ENCODE peak calls at places on chromosomes 2 and 18, in seven cellular contexts. R, Q, X, C, L, U and T are unnamed samples.

GRCh38 chr2:237689569-237690131 is 62.3 kb downstream of the LRRFIP1 start:
- DNase-seq in R (no peak), Q (peak), X (peak), C (no peak), L (no peak), U (no peak), T (no peak)

GRCh38 chr2:84865181-84865783 is 15.6 kb downstream of the TRABD2A start:
- DNase-seq in R (peak), Q (no peak), X (peak), C (peak), L (no peak), U (no peak), T (no peak)

GRCh38 chr2:73935641-73936040 is 9.0 kb downstream of the DGUOK start:
- DNase-seq in R (no peak), Q (no peak), X (peak), C (no peak), L (no peak), U (no peak), T (no peak)

GRCh38 chr2:88639865-88640264 is 12.6 kb upstream of the EIF2AK3 start:
- DNase-seq in R (no peak), Q (no peak), X (no peak), C (no peak), L (no peak), U (no peak), T (no peak)

GRCh38 chr2:165952600-165953210 is 871 bp downstream of the TTC21B start:
- DNase-seq in R (peak), Q (no peak), X (peak), C (peak), L (no peak), U (no peak), T (no peak)

GRCh38 chr18:10062292-10062940 is 148.6 kb downstream of the VAPA start:
- DNase-seq in R (peak), Q (no peak), X (no peak), C (no peak), L (no peak), U (no peak), T (no peak)

GRCh38 chr2:239881561-239882320 is 143.4 kb downstream of the NDUFA10 start:
- DNase-seq in R (no peak), Q (peak), X (no peak), C (peak), L (peak), U (no peak), T (no peak)

GRCh38 chr2:86025229-86025820 is 80.4 kb downstream of the POLR1A start:
- DNase-seq in R (no peak), Q (no peak), X (peak), C (no peak), L (no peak), U (no peak), T (no peak)

GRCh38 chr2:226791056-226791486 is 8.5 kb downstream of the IRS1 start:
- DNase-seq in R (peak), Q (peak), X (no peak), C (peak), L (peak), U (no peak), T (peak)

GRCh38 chr2:74564222-74564621 is 9.7 kb downstream of the DOK1 start:
- DNase-seq in R (peak), Q (no peak), X (peak), C (no peak), L (no peak), U (no peak), T (no peak)

GRCh38 chr2:84768840-84769239 is 112.0 kb downstream of the TRABD2A start:
- DNase-seq in R (no peak), Q (no peak), X (peak), C (no peak), L (no peak), U (no peak), T (no peak)

GRCh38 chr2:216222650-216223352 is 113.7 kb downstream of the XRCC5 start:
- DNase-seq in R (peak), Q (no peak), X (peak), C (peak), L (peak), U (no peak), T (no peak)

GRCh38 chr2:172588931-172589330 is 33.0 kb downstream of the PDK1 start:
- DNase-seq in R (no peak), Q (no peak), X (peak), C (no peak), L (no peak), U (peak), T (no peak)

GRCh38 chr18:74333091-74333490 is 17.5 kb downstream of the C18orf63 start:
- DNase-seq in R (no peak), Q (no peak), X (no peak), C (no peak), L (no peak), U (no peak), T (no peak)

GRCh38 chr18:48129621-48130082 is 199.2 kb upstream of the SMAD2 start:
- DNase-seq in R (no peak), Q (no peak), X (no peak), C (no peak), L (peak), U (no peak), T (no peak)

GRCh38 chr2:96184188-96184587 is 24.4 kb downstream of the STARD7 start:
- DNase-seq in R (no peak), Q (no peak), X (no peak), C (no peak), L (no peak), U (no peak), T (no peak)

GRCh38 chr2:120205901-120206581 is 17.2 kb downstream of the TMEM185B start:
- DNase-seq in R (no peak), Q (no peak), X (peak), C (peak), L (peak), U (no peak), T (peak)

GRCh38 chr2:98433363-98433964 is 11.2 kb upstream of the INPP4A start:
- DNase-seq in R (no peak), Q (no peak), X (no peak), C (no peak), L (no peak), U (no peak), T (no peak)

GRCh38 chr2:20062615-20063545 is 11.5 kb upstream of the LAPTM4A start:
- DNase-seq in R (peak), Q (no peak), X (no peak), C (no peak), L (no peak), U (no peak), T (no peak)

GRCh38 chr2:219831957-219832356 is 204.5 kb downstream of the SLC4A3 start:
- DNase-seq in R (no peak), Q (no peak), X (no peak), C (no peak), L (no peak), U (no peak), T (no peak)

GRCh38 chr2:1702186-1702565 is 42.1 kb downstream of the PXDN start:
- DNase-seq in R (no peak), Q (no peak), X (no peak), C (no peak), L (no peak), U (no peak), T (no peak)

GRCh38 chr2:146874260-146874658 is 970.6 kb upstream of the ACVR2A start:
- DNase-seq in R (no peak), Q (no peak), X (peak), C (no peak), L (no peak), U (peak), T (peak)

GRCh38 chr2:32623311-32623706 is 4.5 kb upstream of the TTC27 start:
- DNase-seq in R (no peak), Q (no peak), X (no peak), C (no peak), L (no peak), U (no peak), T (no peak)

GRCh38 chr2:32626591-32627221 is 1.1 kb upstream of the TTC27 start:
- DNase-seq in R (no peak), Q (no peak), X (no peak), C (no peak), L (peak), U (no peak), T (no peak)

GRCh38 chr2:32624813-32625212 is 3.0 kb upstream of the TTC27 start:
- DNase-seq in R (no peak), Q (no peak), X (no peak), C (no peak), L (no peak), U (no peak), T (no peak)

GRCh38 chr2:32627901-32628645 is at the start of gene TTC27:
- DNase-seq in R (peak), Q (peak), X (peak), C (peak), L (peak), U (peak), T (peak)

DNA sequence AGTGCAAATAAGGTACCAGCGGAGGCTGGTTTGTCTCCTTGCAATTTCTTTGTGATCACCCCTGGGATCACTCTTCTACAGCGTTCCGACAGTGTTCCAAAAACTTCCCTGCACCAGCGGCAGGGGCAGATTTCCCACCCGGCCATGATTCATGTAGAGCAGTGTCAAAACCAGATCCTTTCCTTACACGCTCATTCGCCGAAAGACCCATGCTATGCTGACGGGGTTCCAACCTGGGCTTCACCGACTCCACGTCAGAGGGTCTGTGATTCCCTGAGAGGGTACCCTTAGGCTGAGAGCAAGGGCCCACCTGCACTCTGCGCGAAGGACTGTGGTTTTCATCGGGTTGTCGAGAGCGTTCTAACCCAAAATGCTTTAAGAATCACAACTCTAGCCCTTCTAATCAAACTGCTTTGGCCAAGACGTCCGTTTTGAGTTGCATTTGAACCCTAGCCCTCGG is 379 bp upstream of the TTC27 start:
- DNase-seq in R (peak), Q (no peak), X (peak), C (no peak), L (peak), U (peak), T (peak)
- TF ChIP-seq CTCF in R (peak), Q (peak), X (no peak), C (no peak), L (peak), U (peak), T (no peak)

GRCh38 chr2:228082571-228082970 is 98.9 kb downstream of the SPHKAP start:
- DNase-seq in R (no peak), Q (no peak), X (no peak), C (no peak), L (no peak), U (no peak), T (no peak)
- TF ChIP-seq CTCF in R (no peak), Q (no peak), X (no peak), C (no peak), L (no peak), U (no peak), T (no peak)

GRCh38 chr2:106562826-106563594 is 75.8 kb downstream of the CD8B2 start:
- DNase-seq in R (no peak), Q (no peak), X (no peak), C (no peak), L (peak), U (no peak), T (peak)
- TF ChIP-seq CTCF in R (no peak), Q (no peak), X (peak), C (no peak), L (peak), U (peak), T (no peak)

DNA sequence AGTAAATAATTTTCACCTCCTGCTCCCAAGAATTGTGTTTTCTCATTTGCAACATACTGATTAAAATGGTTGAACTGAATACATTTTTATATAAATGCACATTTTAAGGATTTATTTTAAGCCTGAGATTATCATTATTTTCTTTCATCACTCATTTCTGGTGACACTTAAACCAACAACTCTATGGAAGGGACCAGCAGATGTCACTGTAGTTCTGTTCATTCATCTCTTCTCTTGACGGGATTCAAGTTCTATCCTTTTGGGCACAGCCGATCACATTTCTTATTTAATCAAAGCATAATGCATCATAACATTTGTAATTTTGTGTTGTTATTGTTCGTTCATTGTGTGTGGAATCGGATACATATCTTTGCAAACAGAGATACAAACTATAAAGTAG is 417.9 kb downstream of the HRH4 start:
- DNase-seq in R (peak), Q (no peak), X (peak), C (no peak), L (no peak), U (no peak), T (peak)
- TF ChIP-seq CTCF in R (peak), Q (peak), X (peak), C (peak), L (peak), U (peak), T (peak)

DNA sequence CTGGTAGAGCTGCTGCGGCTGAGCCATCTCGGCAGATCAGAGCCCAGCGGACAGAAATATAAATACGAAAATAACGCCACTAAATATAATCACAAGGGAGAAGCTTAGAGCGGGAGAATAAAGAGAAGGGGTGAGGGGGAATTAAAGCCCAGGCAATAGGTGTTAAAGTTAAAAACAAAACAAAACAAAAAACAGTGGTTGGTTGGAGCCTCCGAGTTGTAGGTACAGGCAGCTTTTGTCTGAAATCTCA is 1.3 kb upstream of the MEIS1 start:
- DNase-seq in R (no peak), Q (no peak), X (no peak), C (no peak), L (no peak), U (no peak), T (no peak)
- TF ChIP-seq CTCF in R (no peak), Q (no peak), X (no peak), C (no peak), L (no peak), U (no peak), T (no peak)

GRCh38 chr2:64019083-64019974 is at the start of gene VPS54:
- DNase-seq in R (peak), Q (peak), X (peak), C (peak), L (peak), U (no peak), T (peak)
- TF ChIP-seq CTCF in R (no peak), Q (no peak), X (no peak), C (no peak), L (no peak), U (no peak), T (no peak)

GRCh38 chr18:22441638-22442037 is 23.9 kb upstream of the CTAGE1 start:
- DNase-seq in R (no peak), Q (no peak), X (no peak), C (no peak), L (no peak), U (no peak), T (no peak)

GRCh38 chr18:22434973-22435608 is 17.4 kb upstream of the CTAGE1 start:
- DNase-seq in R (peak), Q (no peak), X (peak), C (no peak), L (no peak), U (peak), T (no peak)

GRCh38 chr18:22433960-22434359 is 16.2 kb upstream of the CTAGE1 start:
- DNase-seq in R (peak), Q (no peak), X (no peak), C (no peak), L (no peak), U (no peak), T (no peak)

DNA sequence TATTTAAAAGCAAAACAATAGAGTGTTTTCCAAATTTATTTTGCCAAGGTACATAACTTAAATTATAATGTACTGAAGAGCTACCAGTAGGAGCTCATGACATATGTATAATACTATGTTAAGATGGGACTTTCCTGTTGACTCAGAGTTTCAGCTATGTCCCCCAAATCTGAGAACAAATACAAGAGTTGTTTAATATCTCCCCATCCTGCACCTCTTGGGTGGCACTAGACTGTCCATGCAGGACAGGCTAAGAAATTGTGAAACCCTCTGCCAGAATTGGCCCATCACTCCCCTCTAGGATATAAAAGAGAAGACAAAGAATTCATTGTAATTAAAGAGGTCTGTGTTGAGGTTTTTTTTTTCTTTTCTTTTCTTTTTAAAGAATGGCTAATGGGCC is 21.7 kb upstream of the CTAGE1 start:
- DNase-seq in R (peak), Q (no peak), X (peak), C (peak), L (no peak), U (no peak), T (no peak)
- TF ChIP-seq CTCF in R (no peak), Q (no peak), X (no peak), C (no peak), L (no peak), U (no peak), T (no peak)

DNA sequence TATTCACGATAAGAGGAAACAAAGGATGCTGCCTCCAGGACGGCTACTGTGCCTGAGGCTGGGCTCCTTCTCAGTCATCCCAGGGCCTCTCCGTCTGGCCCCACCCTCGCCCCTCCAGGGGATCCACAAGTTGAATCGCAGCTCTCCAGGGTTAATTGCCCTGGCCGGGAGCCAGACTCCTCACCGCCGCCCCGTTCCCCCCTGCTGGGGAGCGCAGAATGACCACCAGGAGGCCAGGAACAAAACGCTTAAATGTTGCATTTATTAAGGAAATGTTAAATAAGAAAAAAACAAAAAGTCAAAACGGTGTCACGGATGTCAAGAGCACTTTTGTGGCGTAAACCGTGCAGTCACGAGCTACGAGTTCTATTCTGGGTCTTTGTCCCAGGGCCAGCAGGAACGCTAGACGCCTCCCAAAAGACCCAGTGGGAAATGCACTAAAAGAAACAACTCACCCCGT is 1.4 kb downstream of the RPRM start:
- DNase-seq in R (no peak), Q (no peak), X (no peak), C (peak), L (peak), U (no peak), T (peak)
- TF ChIP-seq CTCF in R (no peak), Q (peak), X (peak), C (no peak), L (peak), U (peak), T (peak)